ENCODE peak calls at places on chromosomes 3 and 15, in six cellular contexts. R is ascending aorta, P is cardiac muscle cell, V is breast epithelium, D is cardiac fibroblast, W is heart right ventricle. M is an unnamed sample.

GRCh38 chr3:177237206-177237605 is 39.9 kb upstream of the TBL1XR1 start:
- DNase-seq in R (no peak), P (no peak), V (no peak), D (no peak), W (no peak), M (peak)

GRCh38 chr3:196179380-196180308 is 31.6 kb downstream of the ZDHHC19 start:
- DNase-seq in R (no peak), P (peak), V (no peak), D (peak), W (no peak), M (peak)

GRCh38 chr3:194383276-194383940 is 13.9 kb upstream of the LRRC15 start:
- DNase-seq in R (peak), P (no peak), V (no peak), D (no peak), W (no peak), M (no peak)

GRCh38 chr3:74287557-74287956 is 326.9 kb downstream of the CNTN3 start:
- DNase-seq in R (no peak), P (no peak), V (no peak), D (no peak), W (no peak), M (no peak)

GRCh38 chr3:100108464-100109079 is 5.7 kb downstream of the FILIP1L start:
- DNase-seq in R (no peak), P (no peak), V (no peak), D (no peak), W (no peak), M (no peak)

GRCh38 chr3:112759681-112760080 is 87.0 kb downstream of the CD200R1L start:
- DNase-seq in R (no peak), P (no peak), V (no peak), D (no peak), W (no peak), M (no peak)

GRCh38 chr3:52670621-52671521 is 14.8 kb downstream of the PBRM1 start:
- DNase-seq in R (peak), P (peak), V (no peak), D (peak), W (no peak), M (peak)

GRCh38 chr3:100518983-100519382 is 26.6 kb downstream of the TMEM45A start:
- DNase-seq in R (no peak), P (peak), V (no peak), D (peak), W (no peak), M (peak)

GRCh38 chr3:126197343-126197742 is 17.0 kb upstream of the ALDH1L1 start:
- DNase-seq in R (no peak), P (no peak), V (no peak), D (no peak), W (no peak), M (no peak)

GRCh38 chr3:4597204-4597985 is 104.2 kb downstream of the ITPR1 start:
- DNase-seq in R (no peak), P (no peak), V (no peak), D (no peak), W (no peak), M (peak)

GRCh38 chr15:85831415-85832113 is 36.8 kb upstream of the KLHL25 start:
- DNase-seq in R (peak), P (peak), V (peak), D (peak), W (peak), M (peak)

GRCh38 chr3:109275702-109276293 is 40.5 kb downstream of the DPPA2 start:
- DNase-seq in R (no peak), P (peak), V (no peak), D (peak), W (peak), M (peak)

GRCh38 chr3:59286791-59287531 is 237.1 kb upstream of the CFAP20DC start:
- DNase-seq in R (no peak), P (peak), V (no peak), D (no peak), W (no peak), M (no peak)

GRCh38 chr3:157499342-157499963 is 3.8 kb downstream of the VEPH1 start:
- DNase-seq in R (no peak), P (peak), V (peak), D (no peak), W (peak), M (no peak)

GRCh38 chr3:138461246-138461645 is 26.8 kb downstream of the ESYT3 start:
- DNase-seq in R (peak), P (no peak), V (no peak), D (no peak), W (no peak), M (no peak)

GRCh38 chr3:98449606-98450193 is 13.3 kb upstream of the OR5K1 start:
- DNase-seq in R (no peak), P (no peak), V (no peak), D (no peak), W (no peak), M (no peak)

GRCh38 chr3:10945683-10946287 is 46.8 kb upstream of the SLC6A1 start:
- DNase-seq in R (no peak), P (peak), V (peak), D (peak), W (peak), M (peak)

GRCh38 chr3:187112934-187113793 is 26.1 kb downstream of the RPL39L start:
- DNase-seq in R (no peak), P (peak), V (no peak), D (peak), W (no peak), M (peak)

GRCh38 chr3:139300416-139300815 is 43.4 kb upstream of the MRPS22 start:
- DNase-seq in R (no peak), P (no peak), V (no peak), D (no peak), W (no peak), M (no peak)

GRCh38 chr3:108131105-108131794 is 40.4 kb upstream of the CD47 start:
- DNase-seq in R (no peak), P (peak), V (no peak), D (peak), W (no peak), M (peak)

GRCh38 chr3:50297384-50297775 is 1.8 kb downstream of the HYAL3 start:
- DNase-seq in R (no peak), P (no peak), V (no peak), D (no peak), W (no peak), M (no peak)

GRCh38 chr15:39084683-39085530 is 496.0 kb upstream of the THBS1 start:
- DNase-seq in R (no peak), P (peak), V (no peak), D (peak), W (no peak), M (peak)

GRCh38 chr15:64847876-64848716 is 6.4 kb downstream of the PLEKHO2 start:
- DNase-seq in R (no peak), P (no peak), V (no peak), D (no peak), W (no peak), M (no peak)

GRCh38 chr3:181823716-181824115 is 112.0 kb downstream of the SOX2 start:
- DNase-seq in R (no peak), P (no peak), V (no peak), D (no peak), W (no peak), M (no peak)

GRCh38 chr3:171284308-171285075 is 175.7 kb downstream of the TNIK start:
- DNase-seq in R (peak), P (peak), V (no peak), D (peak), W (no peak), M (peak)

GRCh38 chr3:171283248-171284222 is 176.7 kb downstream of the TNIK start:
- DNase-seq in R (peak), P (peak), V (no peak), D (no peak), W (peak), M (no peak)

GRCh38 chr3:171286580-171287249 is 173.5 kb downstream of the TNIK start:
- DNase-seq in R (no peak), P (peak), V (no peak), D (peak), W (no peak), M (peak)

GRCh38 chr3:171282041-171282440 is 178.2 kb downstream of the TNIK start:
- DNase-seq in R (no peak), P (peak), V (no peak), D (peak), W (no peak), M (peak)

DNA sequence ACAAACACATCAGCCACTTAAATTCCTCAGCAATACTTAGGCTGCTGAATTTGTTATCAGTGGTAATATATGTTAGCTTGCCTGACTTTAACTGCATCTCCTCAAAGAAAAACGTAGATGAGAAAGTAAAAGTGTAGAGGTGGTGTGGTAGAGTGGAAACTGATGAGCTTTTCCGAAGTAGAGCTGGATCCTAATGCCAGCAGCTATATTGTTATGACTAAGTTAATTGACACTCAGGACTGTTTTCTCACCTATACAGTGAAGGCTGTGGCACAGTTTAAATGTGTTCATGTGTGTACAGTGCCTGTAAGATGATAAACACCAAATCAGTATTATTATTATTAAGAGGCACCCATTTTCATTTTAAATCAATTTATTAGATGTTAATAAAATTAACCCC is 174.9 kb downstream of the TNIK start:
- DNase-seq in R (no peak), P (no peak), V (no peak), D (peak), W (no peak), M (no peak)
- H3K4me3 ChIP-seq in R (no peak), P (no peak), V (no peak), D (no peak), W (no peak), M (no peak)

GRCh38 chr3:31959951-31960792 is 20.9 kb downstream of the OSBPL10 start:
- DNase-seq in R (no peak), P (peak), V (no peak), D (peak), W (no peak), M (no peak)
- H3K4me3 ChIP-seq in R (peak), P (no peak), V (peak), D (peak), W (peak), M (peak)

GRCh38 chr3:105328338-105328730 is 38.4 kb upstream of the ALCAM start:
- DNase-seq in R (no peak), P (no peak), V (no peak), D (peak), W (no peak), M (peak)
- H3K4me3 ChIP-seq in R (no peak), P (no peak), V (no peak), D (no peak), W (no peak), M (no peak)

GRCh38 chr3:51397389-51397788 is 6.3 kb downstream of the RBM15B start:
- DNase-seq in R (no peak), P (no peak), V (no peak), D (no peak), W (no peak), M (no peak)

GRCh38 chr3:51403675-51404074 is 12.6 kb downstream of the RBM15B start:
- DNase-seq in R (no peak), P (no peak), V (no peak), D (no peak), W (no peak), M (no peak)

GRCh38 chr3:51398595-51399310 is 7.7 kb downstream of the RBM15B start:
- DNase-seq in R (no peak), P (no peak), V (no peak), D (no peak), W (no peak), M (no peak)

GRCh38 chr3:51400169-51400568 is 9.1 kb downstream of the RBM15B start:
- DNase-seq in R (no peak), P (no peak), V (no peak), D (no peak), W (no peak), M (no peak)

DNA sequence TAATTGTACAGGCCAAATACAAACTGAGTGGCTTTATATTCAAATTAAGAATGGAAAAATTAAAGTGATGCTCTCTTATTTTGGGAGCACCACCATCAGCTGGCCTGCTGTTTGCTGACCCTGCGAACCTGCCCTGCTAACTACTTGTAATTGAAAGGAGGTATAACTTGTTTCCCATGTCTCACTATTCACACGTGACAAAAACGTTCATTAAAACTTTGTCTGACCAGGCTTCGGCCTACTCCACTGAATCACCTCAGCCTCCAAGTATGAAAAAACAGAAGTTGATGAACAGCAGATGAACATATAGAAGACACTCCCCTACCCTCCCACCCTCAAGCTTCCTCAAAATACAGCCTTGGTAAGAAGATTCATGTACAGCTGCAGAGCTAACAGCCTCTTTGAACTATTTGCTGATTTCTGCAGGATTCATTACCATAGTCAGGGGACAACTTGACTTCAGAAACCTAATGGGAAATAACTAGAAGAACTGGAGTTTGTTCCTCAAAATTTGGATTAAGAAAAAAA is 10.6 kb downstream of the RBM15B start:
- DNase-seq in R (no peak), P (no peak), V (no peak), D (no peak), W (no peak), M (no peak)
- H3K4me3 ChIP-seq in R (no peak), P (no peak), V (no peak), D (no peak), W (no peak), M (no peak)

GRCh38 chr3:105997800-105998526 is 129.2 kb upstream of the CBLB start:
- DNase-seq in R (peak), P (peak), V (no peak), D (peak), W (no peak), M (peak)
- H3K4me3 ChIP-seq in R (no peak), P (no peak), V (no peak), D (peak), W (no peak), M (peak)

DNA sequence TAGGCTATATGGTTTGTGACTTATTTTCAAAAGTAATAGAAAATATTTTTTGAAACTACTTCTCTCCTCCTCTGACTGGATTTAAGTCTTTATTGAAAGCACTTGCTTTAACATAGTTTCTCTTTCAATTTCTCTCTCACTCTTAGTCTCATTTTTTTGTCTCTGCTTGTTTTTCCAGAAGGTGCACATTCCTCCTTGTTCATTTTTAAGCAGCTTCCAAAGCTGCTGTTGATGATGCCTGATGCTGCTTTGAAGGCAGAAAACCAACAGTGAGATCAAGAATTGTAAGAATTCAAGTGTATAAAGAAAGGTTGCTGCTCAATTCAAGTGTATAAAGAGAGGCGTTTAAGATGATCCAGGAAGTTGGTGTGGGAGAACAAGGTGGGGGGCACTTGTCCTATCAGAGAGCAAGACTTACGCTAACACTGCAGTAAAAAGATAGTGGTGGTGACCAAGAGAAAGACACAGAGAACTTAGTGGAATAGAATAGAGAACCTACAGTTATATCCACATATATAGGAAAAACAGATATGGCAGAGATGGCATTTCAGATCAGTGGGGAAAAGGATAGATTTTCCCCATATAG is 12.1 kb downstream of the NR2C2 start:
- DNase-seq in R (no peak), P (no peak), V (no peak), D (no peak), W (no peak), M (no peak)
- H3K4me3 ChIP-seq in R (no peak), P (no peak), V (no peak), D (no peak), W (no peak), M (no peak)

GRCh38 chr3:87125116-87125515 is 102.0 kb upstream of the CHMP2B start:
- DNase-seq in R (no peak), P (no peak), V (no peak), D (no peak), W (no peak), M (no peak)

GRCh38 chr3:87126321-87126720 is 100.8 kb upstream of the CHMP2B start:
- DNase-seq in R (no peak), P (no peak), V (no peak), D (no peak), W (no peak), M (no peak)

GRCh38 chr3:87122766-87123165 is 104.3 kb upstream of the CHMP2B start:
- DNase-seq in R (no peak), P (no peak), V (no peak), D (no peak), W (no peak), M (no peak)

GRCh38 chr3:87120221-87120620 is 106.9 kb upstream of the CHMP2B start:
- DNase-seq in R (no peak), P (no peak), V (no peak), D (no peak), W (no peak), M (no peak)

GRCh38 chr3:87120850-87121249 is 106.3 kb upstream of the CHMP2B start:
- DNase-seq in R (no peak), P (no peak), V (no peak), D (no peak), W (no peak), M (no peak)
- H3K4me3 ChIP-seq in R (no peak), P (no peak), V (no peak), D (no peak), W (no peak), M (no peak)

GRCh38 chr3:23762214-23763039 is 43.3 kb upstream of the UBE2E1 start:
- DNase-seq in R (no peak), P (no peak), V (no peak), D (peak), W (no peak), M (peak)
- H3K4me3 ChIP-seq in R (peak), P (no peak), V (peak), D (no peak), W (peak), M (peak)

GRCh38 chr3:89113887-89114840 is 6.7 kb downstream of the EPHA3 start:
- DNase-seq in R (peak), P (peak), V (peak), D (peak), W (peak), M (peak)

GRCh38 chr3:89108154-89108553 is 733 bp downstream of the EPHA3 start:
- DNase-seq in R (no peak), P (no peak), V (no peak), D (no peak), W (no peak), M (no peak)

GRCh38 chr3:89114841-89115223 is 7.4 kb downstream of the EPHA3 start:
- DNase-seq in R (no peak), P (no peak), V (no peak), D (no peak), W (no peak), M (no peak)

GRCh38 chr3:89116486-89116885 is 9.1 kb downstream of the EPHA3 start:
- DNase-seq in R (no peak), P (no peak), V (no peak), D (no peak), W (no peak), M (peak)

DNA sequence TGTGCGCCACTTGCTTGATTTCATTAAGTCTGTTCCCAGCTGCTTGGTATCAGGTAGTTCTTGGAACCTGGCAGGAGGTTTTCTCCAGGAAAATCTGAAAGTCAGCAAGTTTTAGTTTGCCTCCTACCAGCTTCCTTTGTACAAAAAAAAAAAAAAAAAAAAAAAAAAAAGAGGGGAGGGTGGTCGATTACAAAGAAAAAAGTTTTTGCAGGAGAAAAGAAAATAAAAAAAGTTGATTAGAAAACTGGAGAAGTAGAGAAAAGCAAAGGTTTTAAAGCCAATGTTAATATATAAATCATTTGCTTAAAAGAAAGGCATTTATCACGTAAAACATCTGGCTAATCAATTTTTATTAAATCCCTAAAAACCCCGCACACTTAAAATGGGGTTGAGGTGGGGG is 5.9 kb downstream of the EPHA3 start:
- DNase-seq in R (no peak), P (no peak), V (no peak), D (no peak), W (no peak), M (no peak)
- H3K4me3 ChIP-seq in R (no peak), P (no peak), V (no peak), D (no peak), W (peak), M (no peak)

DNA sequence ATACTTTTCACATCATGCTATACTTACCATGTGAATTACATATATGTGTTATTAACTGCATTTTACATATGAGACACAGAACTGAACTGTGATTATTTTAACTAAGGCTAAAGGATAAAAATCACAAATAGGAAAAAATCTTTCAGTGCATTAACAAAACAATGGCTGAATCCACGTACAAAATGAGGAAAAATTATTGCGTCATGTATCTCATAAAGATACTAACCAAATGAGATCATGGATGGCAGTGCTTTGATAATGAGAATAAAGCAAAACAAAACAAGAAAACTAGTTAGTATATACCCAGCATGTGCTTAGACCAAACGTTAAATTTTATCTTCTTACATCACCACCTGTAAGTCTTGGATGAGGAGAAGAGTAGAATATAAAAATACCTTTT is 66.0 kb downstream of the SCAPER start:
- DNase-seq in R (no peak), P (no peak), V (no peak), D (no peak), W (no peak), M (no peak)
- H3K4me3 ChIP-seq in R (no peak), P (no peak), V (no peak), D (no peak), W (no peak), M (no peak)